ENCODE peak calls at places on chromosomes 13 and 19, in eight cellular contexts. One of them, this sample, is unnamed.

GRCh38 chr13:76968041-76968440 is 19.7 kb downstream of the ACOD1 start:
- DNase-seq in NB4: no peak
- DNase-seq in activated naive CD4-positive, alpha-beta T cell treated with anti-CD3 and anti-CD28 coated beads for 36 hours: no peak
- DNase-seq in stimulated activated CD4-positive, alpha-beta T cell treated with anti-CD3 and anti-CD28 coated beads, Interleukin-2, amount 100 ng/mL, for 48 hours: no peak
- DNase-seq in ascending aorta: no peak
- DNase-seq in activated T-cell treated with anti-CD3 and anti-CD28 coated beads, Interleukin-2, amount 50 U/mL, for 24 hours: no peak
- DNase-seq in Right ventricle myocardium superior: no peak
- DNase-seq in mesothelial cell of epicardium: no peak
- DNase-seq in this sample: no peak

GRCh38 chr19:10353793-10354391 is 14.5 kb upstream of the ICAM3 start:
- DNase-seq in NB4: peak
- DNase-seq in activated naive CD4-positive, alpha-beta T cell treated with anti-CD3 and anti-CD28 coated beads for 36 hours: peak
- DNase-seq in stimulated activated CD4-positive, alpha-beta T cell treated with anti-CD3 and anti-CD28 coated beads, Interleukin-2, amount 100 ng/mL, for 48 hours: peak
- DNase-seq in ascending aorta: no peak
- DNase-seq in activated T-cell treated with anti-CD3 and anti-CD28 coated beads, Interleukin-2, amount 50 U/mL, for 24 hours: peak
- DNase-seq in Right ventricle myocardium superior: peak
- DNase-seq in mesothelial cell of epicardium: peak
- DNase-seq in this sample: peak

GRCh38 chr19:6161271-6161850 is 25.9 kb downstream of the ACSBG2 start:
- DNase-seq in NB4: peak
- DNase-seq in activated naive CD4-positive, alpha-beta T cell treated with anti-CD3 and anti-CD28 coated beads for 36 hours: peak
- DNase-seq in stimulated activated CD4-positive, alpha-beta T cell treated with anti-CD3 and anti-CD28 coated beads, Interleukin-2, amount 100 ng/mL, for 48 hours: no peak
- DNase-seq in ascending aorta: peak
- DNase-seq in activated T-cell treated with anti-CD3 and anti-CD28 coated beads, Interleukin-2, amount 50 U/mL, for 24 hours: peak
- DNase-seq in Right ventricle myocardium superior: peak
- DNase-seq in mesothelial cell of epicardium: no peak
- DNase-seq in this sample: peak

GRCh38 chr19:18644144-18645034 is 7.6 kb downstream of the KLHL26 start:
- DNase-seq in NB4: peak
- DNase-seq in activated naive CD4-positive, alpha-beta T cell treated with anti-CD3 and anti-CD28 coated beads for 36 hours: no peak
- DNase-seq in stimulated activated CD4-positive, alpha-beta T cell treated with anti-CD3 and anti-CD28 coated beads, Interleukin-2, amount 100 ng/mL, for 48 hours: no peak
- DNase-seq in ascending aorta: no peak
- DNase-seq in activated T-cell treated with anti-CD3 and anti-CD28 coated beads, Interleukin-2, amount 50 U/mL, for 24 hours: no peak
- DNase-seq in Right ventricle myocardium superior: no peak
- DNase-seq in mesothelial cell of epicardium: no peak
- DNase-seq in this sample: no peak

GRCh38 chr19:1132625-1133383 is 29.0 kb downstream of the GPX4 start:
- DNase-seq in NB4: peak
- DNase-seq in activated naive CD4-positive, alpha-beta T cell treated with anti-CD3 and anti-CD28 coated beads for 36 hours: peak
- DNase-seq in stimulated activated CD4-positive, alpha-beta T cell treated with anti-CD3 and anti-CD28 coated beads, Interleukin-2, amount 100 ng/mL, for 48 hours: no peak
- DNase-seq in ascending aorta: no peak
- DNase-seq in activated T-cell treated with anti-CD3 and anti-CD28 coated beads, Interleukin-2, amount 50 U/mL, for 24 hours: peak
- DNase-seq in Right ventricle myocardium superior: no peak
- DNase-seq in mesothelial cell of epicardium: no peak
- DNase-seq in this sample: no peak

GRCh38 chr13:101880581-101880980 is 428.1 kb downstream of the ITGBL1 start:
- DNase-seq in NB4: no peak
- DNase-seq in activated naive CD4-positive, alpha-beta T cell treated with anti-CD3 and anti-CD28 coated beads for 36 hours: no peak
- DNase-seq in stimulated activated CD4-positive, alpha-beta T cell treated with anti-CD3 and anti-CD28 coated beads, Interleukin-2, amount 100 ng/mL, for 48 hours: no peak
- DNase-seq in ascending aorta: no peak
- DNase-seq in activated T-cell treated with anti-CD3 and anti-CD28 coated beads, Interleukin-2, amount 50 U/mL, for 24 hours: no peak
- DNase-seq in Right ventricle myocardium superior: no peak
- DNase-seq in mesothelial cell of epicardium: no peak
- DNase-seq in this sample: no peak

GRCh38 chr13:44149821-44150220 is 223.8 kb upstream of the SERP2 start:
- DNase-seq in NB4: no peak
- DNase-seq in activated naive CD4-positive, alpha-beta T cell treated with anti-CD3 and anti-CD28 coated beads for 36 hours: no peak
- DNase-seq in stimulated activated CD4-positive, alpha-beta T cell treated with anti-CD3 and anti-CD28 coated beads, Interleukin-2, amount 100 ng/mL, for 48 hours: no peak
- DNase-seq in ascending aorta: no peak
- DNase-seq in activated T-cell treated with anti-CD3 and anti-CD28 coated beads, Interleukin-2, amount 50 U/mL, for 24 hours: no peak
- DNase-seq in Right ventricle myocardium superior: no peak
- DNase-seq in mesothelial cell of epicardium: no peak
- DNase-seq in this sample: no peak

GRCh38 chr13:79503069-79503468 is 22.1 kb downstream of the NDFIP2 start:
- DNase-seq in NB4: no peak
- DNase-seq in activated naive CD4-positive, alpha-beta T cell treated with anti-CD3 and anti-CD28 coated beads for 36 hours: no peak
- DNase-seq in stimulated activated CD4-positive, alpha-beta T cell treated with anti-CD3 and anti-CD28 coated beads, Interleukin-2, amount 100 ng/mL, for 48 hours: no peak
- DNase-seq in ascending aorta: no peak
- DNase-seq in activated T-cell treated with anti-CD3 and anti-CD28 coated beads, Interleukin-2, amount 50 U/mL, for 24 hours: no peak
- DNase-seq in Right ventricle myocardium superior: no peak
- DNase-seq in mesothelial cell of epicardium: no peak
- DNase-seq in this sample: no peak

GRCh38 chr19:8306235-8307054 is 1.7 kb downstream of the CD320 start:
- DNase-seq in NB4: peak
- DNase-seq in activated naive CD4-positive, alpha-beta T cell treated with anti-CD3 and anti-CD28 coated beads for 36 hours: no peak
- DNase-seq in stimulated activated CD4-positive, alpha-beta T cell treated with anti-CD3 and anti-CD28 coated beads, Interleukin-2, amount 100 ng/mL, for 48 hours: no peak
- DNase-seq in ascending aorta: peak
- DNase-seq in activated T-cell treated with anti-CD3 and anti-CD28 coated beads, Interleukin-2, amount 50 U/mL, for 24 hours: no peak
- DNase-seq in Right ventricle myocardium superior: no peak
- DNase-seq in mesothelial cell of epicardium: peak
- DNase-seq in this sample: peak

GRCh38 chr19:49924004-49924880 is 4.8 kb upstream of the ATF5 start:
- DNase-seq in NB4: no peak
- DNase-seq in activated naive CD4-positive, alpha-beta T cell treated with anti-CD3 and anti-CD28 coated beads for 36 hours: no peak
- DNase-seq in stimulated activated CD4-positive, alpha-beta T cell treated with anti-CD3 and anti-CD28 coated beads, Interleukin-2, amount 100 ng/mL, for 48 hours: no peak
- DNase-seq in ascending aorta: no peak
- DNase-seq in activated T-cell treated with anti-CD3 and anti-CD28 coated beads, Interleukin-2, amount 50 U/mL, for 24 hours: no peak
- DNase-seq in Right ventricle myocardium superior: no peak
- DNase-seq in mesothelial cell of epicardium: no peak
- DNase-seq in this sample: no peak

GRCh38 chr13:54241719-54242118 is 1213.1 kb downstream of the OLFM4 start:
- DNase-seq in NB4: no peak
- DNase-seq in activated naive CD4-positive, alpha-beta T cell treated with anti-CD3 and anti-CD28 coated beads for 36 hours: no peak
- DNase-seq in stimulated activated CD4-positive, alpha-beta T cell treated with anti-CD3 and anti-CD28 coated beads, Interleukin-2, amount 100 ng/mL, for 48 hours: no peak
- DNase-seq in ascending aorta: no peak
- DNase-seq in activated T-cell treated with anti-CD3 and anti-CD28 coated beads, Interleukin-2, amount 50 U/mL, for 24 hours: no peak
- DNase-seq in Right ventricle myocardium superior: no peak
- DNase-seq in mesothelial cell of epicardium: peak
- DNase-seq in this sample: no peak

GRCh38 chr19:18340990-18341868 is 831 bp downstream of the PGPEP1 start:
- DNase-seq in NB4: peak
- DNase-seq in activated naive CD4-positive, alpha-beta T cell treated with anti-CD3 and anti-CD28 coated beads for 36 hours: peak
- DNase-seq in stimulated activated CD4-positive, alpha-beta T cell treated with anti-CD3 and anti-CD28 coated beads, Interleukin-2, amount 100 ng/mL, for 48 hours: peak
- DNase-seq in ascending aorta: peak
- DNase-seq in activated T-cell treated with anti-CD3 and anti-CD28 coated beads, Interleukin-2, amount 50 U/mL, for 24 hours: peak
- DNase-seq in Right ventricle myocardium superior: peak
- DNase-seq in mesothelial cell of epicardium: no peak
- DNase-seq in this sample: peak

GRCh38 chr13:74910399-74910798 is 571.6 kb downstream of the TBC1D4 start:
- DNase-seq in NB4: no peak
- DNase-seq in activated naive CD4-positive, alpha-beta T cell treated with anti-CD3 and anti-CD28 coated beads for 36 hours: no peak
- DNase-seq in stimulated activated CD4-positive, alpha-beta T cell treated with anti-CD3 and anti-CD28 coated beads, Interleukin-2, amount 100 ng/mL, for 48 hours: no peak
- DNase-seq in ascending aorta: no peak
- DNase-seq in activated T-cell treated with anti-CD3 and anti-CD28 coated beads, Interleukin-2, amount 50 U/mL, for 24 hours: no peak
- DNase-seq in Right ventricle myocardium superior: no peak
- DNase-seq in mesothelial cell of epicardium: no peak
- DNase-seq in this sample: no peak

GRCh38 chr19:35327642-35328041 is 1.3 kb upstream of the CD22 start:
- DNase-seq in NB4: no peak
- DNase-seq in activated naive CD4-positive, alpha-beta T cell treated with anti-CD3 and anti-CD28 coated beads for 36 hours: peak
- DNase-seq in stimulated activated CD4-positive, alpha-beta T cell treated with anti-CD3 and anti-CD28 coated beads, Interleukin-2, amount 100 ng/mL, for 48 hours: no peak
- DNase-seq in ascending aorta: no peak
- DNase-seq in activated T-cell treated with anti-CD3 and anti-CD28 coated beads, Interleukin-2, amount 50 U/mL, for 24 hours: no peak
- DNase-seq in Right ventricle myocardium superior: peak
- DNase-seq in mesothelial cell of epicardium: no peak
- DNase-seq in this sample: no peak

GRCh38 chr13:80379245-80379644 is 38.3 kb upstream of the SPRY2 start:
- DNase-seq in NB4: no peak
- DNase-seq in activated naive CD4-positive, alpha-beta T cell treated with anti-CD3 and anti-CD28 coated beads for 36 hours: no peak
- DNase-seq in stimulated activated CD4-positive, alpha-beta T cell treated with anti-CD3 and anti-CD28 coated beads, Interleukin-2, amount 100 ng/mL, for 48 hours: no peak
- DNase-seq in ascending aorta: no peak
- DNase-seq in activated T-cell treated with anti-CD3 and anti-CD28 coated beads, Interleukin-2, amount 50 U/mL, for 24 hours: no peak
- DNase-seq in Right ventricle myocardium superior: no peak
- DNase-seq in mesothelial cell of epicardium: no peak
- DNase-seq in this sample: no peak

GRCh38 chr19:43672061-43672679 is 2.2 kb upstream of the PLAUR start:
- DNase-seq in NB4: no peak
- DNase-seq in activated naive CD4-positive, alpha-beta T cell treated with anti-CD3 and anti-CD28 coated beads for 36 hours: no peak
- DNase-seq in stimulated activated CD4-positive, alpha-beta T cell treated with anti-CD3 and anti-CD28 coated beads, Interleukin-2, amount 100 ng/mL, for 48 hours: no peak
- DNase-seq in ascending aorta: no peak
- DNase-seq in activated T-cell treated with anti-CD3 and anti-CD28 coated beads, Interleukin-2, amount 50 U/mL, for 24 hours: no peak
- DNase-seq in Right ventricle myocardium superior: no peak
- DNase-seq in mesothelial cell of epicardium: no peak
- DNase-seq in this sample: no peak

GRCh38 chr13:113759525-113760137 is 605 bp downstream of the TMEM255B start:
- DNase-seq in NB4: no peak
- DNase-seq in activated naive CD4-positive, alpha-beta T cell treated with anti-CD3 and anti-CD28 coated beads for 36 hours: no peak
- DNase-seq in stimulated activated CD4-positive, alpha-beta T cell treated with anti-CD3 and anti-CD28 coated beads, Interleukin-2, amount 100 ng/mL, for 48 hours: no peak
- DNase-seq in ascending aorta: peak
- DNase-seq in activated T-cell treated with anti-CD3 and anti-CD28 coated beads, Interleukin-2, amount 50 U/mL, for 24 hours: peak
- DNase-seq in Right ventricle myocardium superior: no peak
- DNase-seq in mesothelial cell of epicardium: no peak
- DNase-seq in this sample: peak

GRCh38 chr13:32585625-32586021 is 629 bp upstream of the PDS5B start:
- DNase-seq in NB4: peak
- DNase-seq in activated naive CD4-positive, alpha-beta T cell treated with anti-CD3 and anti-CD28 coated beads for 36 hours: no peak
- DNase-seq in stimulated activated CD4-positive, alpha-beta T cell treated with anti-CD3 and anti-CD28 coated beads, Interleukin-2, amount 100 ng/mL, for 48 hours: no peak
- DNase-seq in ascending aorta: no peak
- DNase-seq in activated T-cell treated with anti-CD3 and anti-CD28 coated beads, Interleukin-2, amount 50 U/mL, for 24 hours: peak
- DNase-seq in Right ventricle myocardium superior: no peak
- DNase-seq in mesothelial cell of epicardium: no peak
- DNase-seq in this sample: no peak

GRCh38 chr13:95176611-95177259 is 124.5 kb downstream of the ABCC4 start:
- DNase-seq in NB4: peak
- DNase-seq in activated naive CD4-positive, alpha-beta T cell treated with anti-CD3 and anti-CD28 coated beads for 36 hours: peak
- DNase-seq in stimulated activated CD4-positive, alpha-beta T cell treated with anti-CD3 and anti-CD28 coated beads, Interleukin-2, amount 100 ng/mL, for 48 hours: no peak
- DNase-seq in ascending aorta: no peak
- DNase-seq in activated T-cell treated with anti-CD3 and anti-CD28 coated beads, Interleukin-2, amount 50 U/mL, for 24 hours: no peak
- DNase-seq in Right ventricle myocardium superior: no peak
- DNase-seq in mesothelial cell of epicardium: no peak
- DNase-seq in this sample: no peak

GRCh38 chr19:734716-735115 is 16.2 kb upstream of the MISP start:
- DNase-seq in NB4: no peak
- DNase-seq in activated naive CD4-positive, alpha-beta T cell treated with anti-CD3 and anti-CD28 coated beads for 36 hours: no peak
- DNase-seq in stimulated activated CD4-positive, alpha-beta T cell treated with anti-CD3 and anti-CD28 coated beads, Interleukin-2, amount 100 ng/mL, for 48 hours: no peak
- DNase-seq in ascending aorta: no peak
- DNase-seq in activated T-cell treated with anti-CD3 and anti-CD28 coated beads, Interleukin-2, amount 50 U/mL, for 24 hours: no peak
- DNase-seq in Right ventricle myocardium superior: no peak
- DNase-seq in mesothelial cell of epicardium: no peak
- DNase-seq in this sample: no peak

GRCh38 chr13:66558511-66558910 is 671.6 kb downstream of the PCDH9 start:
- DNase-seq in NB4: no peak
- DNase-seq in activated naive CD4-positive, alpha-beta T cell treated with anti-CD3 and anti-CD28 coated beads for 36 hours: no peak
- DNase-seq in stimulated activated CD4-positive, alpha-beta T cell treated with anti-CD3 and anti-CD28 coated beads, Interleukin-2, amount 100 ng/mL, for 48 hours: no peak
- DNase-seq in ascending aorta: no peak
- DNase-seq in activated T-cell treated with anti-CD3 and anti-CD28 coated beads, Interleukin-2, amount 50 U/mL, for 24 hours: no peak
- DNase-seq in Right ventricle myocardium superior: no peak
- DNase-seq in mesothelial cell of epicardium: no peak
- DNase-seq in this sample: no peak

GRCh38 chr13:59447031-59447430 is 716.7 kb downstream of the DIAPH3 start:
- DNase-seq in NB4: no peak
- DNase-seq in activated naive CD4-positive, alpha-beta T cell treated with anti-CD3 and anti-CD28 coated beads for 36 hours: no peak
- DNase-seq in stimulated activated CD4-positive, alpha-beta T cell treated with anti-CD3 and anti-CD28 coated beads, Interleukin-2, amount 100 ng/mL, for 48 hours: no peak
- DNase-seq in ascending aorta: no peak
- DNase-seq in activated T-cell treated with anti-CD3 and anti-CD28 coated beads, Interleukin-2, amount 50 U/mL, for 24 hours: no peak
- DNase-seq in Right ventricle myocardium superior: no peak
- DNase-seq in mesothelial cell of epicardium: no peak
- DNase-seq in this sample: no peak

GRCh38 chr19:1373534-1374249 is 10.0 kb upstream of the NDUFS7 start:
- DNase-seq in NB4: no peak
- DNase-seq in activated naive CD4-positive, alpha-beta T cell treated with anti-CD3 and anti-CD28 coated beads for 36 hours: no peak
- DNase-seq in stimulated activated CD4-positive, alpha-beta T cell treated with anti-CD3 and anti-CD28 coated beads, Interleukin-2, amount 100 ng/mL, for 48 hours: no peak
- DNase-seq in ascending aorta: no peak
- DNase-seq in activated T-cell treated with anti-CD3 and anti-CD28 coated beads, Interleukin-2, amount 50 U/mL, for 24 hours: no peak
- DNase-seq in Right ventricle myocardium superior: peak
- DNase-seq in mesothelial cell of epicardium: no peak
- DNase-seq in this sample: peak

GRCh38 chr19:10863107-10863700 is 8.1 kb upstream of the CARM1 start:
- DNase-seq in NB4: peak
- DNase-seq in activated naive CD4-positive, alpha-beta T cell treated with anti-CD3 and anti-CD28 coated beads for 36 hours: no peak
- DNase-seq in stimulated activated CD4-positive, alpha-beta T cell treated with anti-CD3 and anti-CD28 coated beads, Interleukin-2, amount 100 ng/mL, for 48 hours: no peak
- DNase-seq in ascending aorta: peak
- DNase-seq in activated T-cell treated with anti-CD3 and anti-CD28 coated beads, Interleukin-2, amount 50 U/mL, for 24 hours: no peak
- DNase-seq in Right ventricle myocardium superior: no peak
- DNase-seq in mesothelial cell of epicardium: no peak
- DNase-seq in this sample: no peak

GRCh38 chr19:1992759-1993260 is 22.7 kb downstream of the BTBD2 start:
- DNase-seq in NB4: no peak
- DNase-seq in activated naive CD4-positive, alpha-beta T cell treated with anti-CD3 and anti-CD28 coated beads for 36 hours: no peak
- DNase-seq in stimulated activated CD4-positive, alpha-beta T cell treated with anti-CD3 and anti-CD28 coated beads, Interleukin-2, amount 100 ng/mL, for 48 hours: peak
- DNase-seq in ascending aorta: no peak
- DNase-seq in activated T-cell treated with anti-CD3 and anti-CD28 coated beads, Interleukin-2, amount 50 U/mL, for 24 hours: peak
- DNase-seq in Right ventricle myocardium superior: no peak
- DNase-seq in mesothelial cell of epicardium: no peak
- DNase-seq in this sample: no peak